ENCODE peak calls at places on chromosomes 3 and 15, in seven cellular contexts. One of them, this sample, is unnamed.

GRCh38 chr3:188468672-188469071 is 314.7 kb downstream of the LPP start:
- DNase-seq in RWPE1: no peak
- DNase-seq in tibial nerve: peak; percentile 77
- DNase-seq in WTC11: no peak
- DNase-seq in foreskin fibroblast: peak; percentile 72
- DNase-seq in natural killer cell: no peak
- DNase-seq in GM12865: no peak
- DNase-seq in this sample: no peak

GRCh38 chr15:60255390-60255789 is 142.4 kb downstream of the ANXA2 start:
- DNase-seq in WTC11: no peak
- DNase-seq in tibial nerve: no peak
- DNase-seq in GM12865: peak; percentile 68
- DNase-seq in foreskin fibroblast: peak; percentile 22
- DNase-seq in natural killer cell: no peak
- DNase-seq in RWPE1: peak; percentile 74
- DNase-seq in this sample: no peak

GRCh38 chr3:62558549-62559112 is 185.3 kb upstream of the FEZF2 start:
- DNase-seq in WTC11: peak; percentile 69
- DNase-seq in foreskin fibroblast: peak; percentile 40
- DNase-seq in tibial nerve: no peak
- DNase-seq in GM12865: peak; percentile 23
- DNase-seq in natural killer cell: no peak
- DNase-seq in RWPE1: peak; percentile 14
- DNase-seq in this sample: no peak

GRCh38 chr3:129892857-129893615 is 475 bp downstream of the TMCC1 start:
- DNase-seq in RWPE1: peak; percentile 22
- DNase-seq in natural killer cell: peak; percentile 76
- DNase-seq in GM12865: peak; percentile 87
- DNase-seq in tibial nerve: no peak
- DNase-seq in foreskin fibroblast: no peak
- DNase-seq in WTC11: peak; percentile 70
- DNase-seq in this sample: no peak

GRCh38 chr3:84960994-84961393 is 2.2 kb downstream of the CADM2 start:
- DNase-seq in GM12865: no peak
- DNase-seq in RWPE1: no peak
- DNase-seq in foreskin fibroblast: peak; percentile 4
- DNase-seq in natural killer cell: no peak
- DNase-seq in tibial nerve: no peak
- DNase-seq in WTC11: no peak
- DNase-seq in this sample: no peak

GRCh38 chr3:58628823-58629562 is 37.6 kb downstream of the FAM3D start:
- DNase-seq in WTC11: no peak
- DNase-seq in tibial nerve: peak; percentile 66
- DNase-seq in natural killer cell: no peak
- DNase-seq in GM12865: no peak
- DNase-seq in foreskin fibroblast: peak; percentile 97
- DNase-seq in RWPE1: no peak
- DNase-seq in this sample: peak; percentile 94

GRCh38 chr3:168707900-168708299 is 612.2 kb upstream of the GOLIM4 start:
- DNase-seq in natural killer cell: no peak
- DNase-seq in tibial nerve: no peak
- DNase-seq in GM12865: peak; percentile 12
- DNase-seq in RWPE1: no peak
- DNase-seq in foreskin fibroblast: no peak
- DNase-seq in WTC11: no peak
- DNase-seq in this sample: no peak

GRCh38 chr3:166471074-166471753 is 634.0 kb upstream of the BCHE start:
- DNase-seq in tibial nerve: no peak
- DNase-seq in natural killer cell: no peak
- DNase-seq in WTC11: no peak
- DNase-seq in foreskin fibroblast: no peak
- DNase-seq in GM12865: no peak
- DNase-seq in RWPE1: no peak
- DNase-seq in this sample: no peak

GRCh38 chr15:72306211-72306785 is 13.7 kb downstream of the CELF6 start:
- DNase-seq in GM12865: peak; percentile 58
- DNase-seq in natural killer cell: no peak
- DNase-seq in WTC11: peak; percentile 59
- DNase-seq in RWPE1: peak; percentile 33
- DNase-seq in foreskin fibroblast: peak; percentile 49
- DNase-seq in tibial nerve: no peak
- DNase-seq in this sample: peak; percentile 20

GRCh38 chr3:106212658-106213222 is 343.9 kb upstream of the CBLB start:
- DNase-seq in foreskin fibroblast: peak; percentile 27
- DNase-seq in tibial nerve: no peak
- DNase-seq in WTC11: no peak
- DNase-seq in natural killer cell: no peak
- DNase-seq in GM12865: no peak
- DNase-seq in RWPE1: no peak
- DNase-seq in this sample: peak; percentile 19

GRCh38 chr3:194782767-194783404 is 97.2 kb downstream of the FAM43A start:
- DNase-seq in tibial nerve: no peak
- DNase-seq in WTC11: no peak
- DNase-seq in RWPE1: no peak
- DNase-seq in GM12865: no peak
- DNase-seq in natural killer cell: no peak
- DNase-seq in foreskin fibroblast: peak; percentile 14
- DNase-seq in this sample: peak; percentile 10

GRCh38 chr3:30180305-30181275 is 425.8 kb upstream of the TGFBR2 start:
- DNase-seq in natural killer cell: no peak
- DNase-seq in foreskin fibroblast: peak; percentile 68
- DNase-seq in tibial nerve: no peak
- DNase-seq in WTC11: no peak
- DNase-seq in RWPE1: no peak
- DNase-seq in GM12865: no peak
- DNase-seq in this sample: no peak

GRCh38 chr15:45664451-45664850 is 29.6 kb downstream of the SQOR start:
- DNase-seq in foreskin fibroblast: peak; percentile 65
- DNase-seq in tibial nerve: no peak
- DNase-seq in natural killer cell: no peak
- DNase-seq in RWPE1: no peak
- DNase-seq in GM12865: no peak
- DNase-seq in WTC11: no peak
- DNase-seq in this sample: no peak

DNA sequence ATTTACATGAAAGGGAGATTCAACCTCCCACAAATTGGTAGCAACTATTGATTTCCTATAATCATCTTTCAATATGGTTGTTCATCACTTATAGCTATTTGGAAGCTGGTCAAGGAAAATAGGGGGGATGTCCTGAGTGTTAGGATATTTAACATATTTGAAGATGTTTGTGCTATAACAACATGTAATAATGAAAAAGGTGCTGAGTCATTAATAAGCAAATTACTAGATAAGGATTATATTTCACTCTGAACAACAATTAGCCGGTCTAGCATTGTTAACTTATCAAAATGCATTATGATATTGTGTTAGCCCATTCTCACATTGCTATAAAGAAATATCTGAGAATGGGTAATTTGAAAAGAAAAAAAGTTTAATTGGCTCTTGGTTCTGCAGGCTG is 225.8 kb upstream of the ARPP21 start:
- DNase-seq in foreskin fibroblast: no peak
- DNase-seq in GM12865: no peak
- DNase-seq in WTC11: no peak
- DNase-seq in tibial nerve: no peak
- DNase-seq in natural killer cell: no peak
- DNase-seq in RWPE1: no peak
- DNase-seq in this sample: no peak
- TF ChIP-seq CTCF in foreskin fibroblast: no peak
- TF ChIP-seq CTCF in GM12865: no peak
- TF ChIP-seq CTCF in WTC11: no peak
- TF ChIP-seq CTCF in tibial nerve: no peak
- TF ChIP-seq CTCF in natural killer cell: no peak
- TF ChIP-seq CTCF in RWPE1: no peak
- TF ChIP-seq CTCF in this sample: no peak

DNA sequence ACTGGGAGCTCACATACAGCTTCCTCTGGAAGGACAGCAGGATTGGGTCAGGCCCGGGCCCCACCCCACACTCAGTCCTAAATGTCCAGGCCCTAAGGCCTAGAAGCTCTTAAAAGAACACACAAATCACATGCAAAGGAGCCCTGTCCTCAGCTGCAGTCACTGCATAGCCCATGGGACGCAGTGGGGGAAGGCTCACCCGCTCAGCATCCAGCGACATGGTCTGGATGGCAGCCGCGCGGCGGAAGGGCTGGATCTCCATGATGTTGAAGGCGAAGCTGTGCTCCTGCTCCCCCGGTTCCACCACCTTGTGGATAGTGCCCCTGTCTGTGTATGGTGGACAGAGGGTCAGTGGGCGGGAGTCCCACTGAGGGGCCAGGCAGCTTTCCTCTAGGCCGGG is 22.1 kb downstream of the SEMA7A start:
- DNase-seq in tibial nerve: no peak
- DNase-seq in natural killer cell: no peak
- DNase-seq in GM12865: no peak
- DNase-seq in foreskin fibroblast: no peak
- DNase-seq in WTC11: no peak
- DNase-seq in RWPE1: no peak
- DNase-seq in this sample: no peak
- TF ChIP-seq CTCF in tibial nerve: no peak
- TF ChIP-seq CTCF in natural killer cell: no peak
- TF ChIP-seq CTCF in GM12865: no peak
- TF ChIP-seq CTCF in foreskin fibroblast: no peak
- TF ChIP-seq CTCF in WTC11: no peak
- TF ChIP-seq CTCF in RWPE1: no peak
- TF ChIP-seq CTCF in this sample: no peak

GRCh38 chr3:18988619-18989229 is 159.6 kb upstream of the KCNH8 start:
- DNase-seq in foreskin fibroblast: no peak
- DNase-seq in RWPE1: no peak
- DNase-seq in natural killer cell: no peak
- DNase-seq in WTC11: no peak
- DNase-seq in GM12865: peak; percentile 12
- DNase-seq in tibial nerve: no peak
- DNase-seq in this sample: no peak
- TF ChIP-seq CTCF in foreskin fibroblast: no peak
- TF ChIP-seq CTCF in RWPE1: peak; percentile 44
- TF ChIP-seq CTCF in natural killer cell: peak; percentile 55
- TF ChIP-seq CTCF in WTC11: peak; percentile 38
- TF ChIP-seq CTCF in GM12865: peak; percentile 24
- TF ChIP-seq CTCF in tibial nerve: peak; percentile 62
- TF ChIP-seq CTCF in this sample: peak; percentile 50

GRCh38 chr3:183189641-183190040 is 27.1 kb upstream of the LAMP3 start:
- DNase-seq in WTC11: no peak
- DNase-seq in foreskin fibroblast: peak; percentile 31
- DNase-seq in tibial nerve: no peak
- DNase-seq in GM12865: no peak
- DNase-seq in RWPE1: no peak
- DNase-seq in natural killer cell: no peak
- DNase-seq in this sample: no peak

GRCh38 chr3:183192650-183193300 is 30.2 kb upstream of the LAMP3 start:
- DNase-seq in WTC11: no peak
- DNase-seq in tibial nerve: no peak
- DNase-seq in foreskin fibroblast: no peak
- DNase-seq in GM12865: no peak
- DNase-seq in natural killer cell: no peak
- DNase-seq in RWPE1: no peak
- DNase-seq in this sample: no peak

GRCh38 chr3:183185696-183186095 is 23.2 kb upstream of the LAMP3 start:
- DNase-seq in RWPE1: peak; percentile 51
- DNase-seq in tibial nerve: no peak
- DNase-seq in GM12865: no peak
- DNase-seq in WTC11: no peak
- DNase-seq in foreskin fibroblast: peak; percentile 93
- DNase-seq in natural killer cell: no peak
- DNase-seq in this sample: peak; percentile 76

GRCh38 chr3:183193762-183194701 is 31.5 kb upstream of the LAMP3 start:
- DNase-seq in foreskin fibroblast: peak; percentile 59
- DNase-seq in natural killer cell: no peak
- DNase-seq in RWPE1: no peak
- DNase-seq in WTC11: no peak
- DNase-seq in GM12865: no peak
- DNase-seq in tibial nerve: no peak
- DNase-seq in this sample: no peak

GRCh38 chr3:183188895-183189462 is 26.4 kb upstream of the LAMP3 start:
- DNase-seq in WTC11: peak; percentile 77
- DNase-seq in natural killer cell: no peak
- DNase-seq in GM12865: peak; percentile 73
- DNase-seq in tibial nerve: no peak
- DNase-seq in RWPE1: no peak
- DNase-seq in foreskin fibroblast: peak; percentile 28
- DNase-seq in this sample: no peak
- TF ChIP-seq CTCF in WTC11: no peak
- TF ChIP-seq CTCF in natural killer cell: peak; percentile 25
- TF ChIP-seq CTCF in GM12865: peak; percentile 55
- TF ChIP-seq CTCF in tibial nerve: peak; percentile 18
- TF ChIP-seq CTCF in RWPE1: no peak
- TF ChIP-seq CTCF in foreskin fibroblast: peak; percentile 24
- TF ChIP-seq CTCF in this sample: peak; percentile 67

DNA sequence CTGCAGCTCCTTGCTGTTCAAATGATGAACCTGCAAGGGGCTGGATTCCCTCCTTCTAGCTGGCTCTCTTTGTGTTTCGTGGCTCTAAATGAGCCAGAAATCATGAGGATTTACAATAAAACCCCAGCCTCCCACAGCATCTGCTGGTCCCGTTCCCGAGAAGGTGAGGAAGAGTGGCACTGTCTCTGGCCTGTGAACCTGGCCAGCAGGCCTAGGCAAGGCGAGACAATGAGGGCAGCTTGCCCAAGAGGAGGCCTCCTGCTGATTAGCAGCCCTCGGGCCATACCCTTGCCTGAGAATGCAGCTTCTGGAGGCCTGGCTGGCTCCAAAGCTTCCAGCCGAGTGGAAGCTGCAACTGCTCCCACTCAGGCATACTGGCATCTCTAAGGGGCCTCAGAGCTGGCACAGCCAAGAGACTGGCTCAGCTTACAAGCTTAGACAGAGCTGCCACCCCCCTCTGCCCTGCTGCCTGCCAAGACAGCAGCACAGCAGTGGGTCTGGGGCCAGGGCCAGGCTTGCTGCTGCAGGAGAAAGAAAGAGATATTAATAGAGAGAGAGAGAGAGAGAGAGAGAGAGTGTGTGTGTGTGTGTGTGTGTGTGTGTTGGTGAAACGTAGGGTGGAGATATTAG is 76.5 kb downstream of the HMG20A start:
- DNase-seq in tibial nerve: peak; percentile 24
- DNase-seq in foreskin fibroblast: peak; percentile 64
- DNase-seq in GM12865: no peak
- DNase-seq in RWPE1: no peak
- DNase-seq in WTC11: peak; percentile 42
- DNase-seq in natural killer cell: no peak
- DNase-seq in this sample: peak; percentile 15
- TF ChIP-seq CTCF in tibial nerve: no peak
- TF ChIP-seq CTCF in foreskin fibroblast: no peak
- TF ChIP-seq CTCF in GM12865: no peak
- TF ChIP-seq CTCF in RWPE1: peak; percentile 73
- TF ChIP-seq CTCF in WTC11: no peak
- TF ChIP-seq CTCF in natural killer cell: peak; percentile 50
- TF ChIP-seq CTCF in this sample: peak; percentile 71

This sample was measured in HFFc6.